ENCODE peak calls at places on chromosomes 3 and 15, in four cellular contexts. W, U, A and T are unnamed samples.

GRCh38 chr3:159861369-159861987 is 127.2 kb upstream of the IL12A start:
- DNase-seq in W (peak; percentile 68), U (no peak), A (no peak), T (peak; percentile 44)

GRCh38 chr15:64895285-64896065 is 16.2 kb upstream of the ANKDD1A start:
- DNase-seq in W (peak; percentile 77), U (no peak), A (no peak), T (peak; percentile 71)

GRCh38 chr15:67481680-67482079 is 39.3 kb upstream of the C15orf61 start:
- DNase-seq in W (no peak), U (no peak), A (no peak), T (no peak)

GRCh38 chr15:96072821-96073220 is 257.7 kb upstream of the NR2F2 start:
- DNase-seq in W (no peak), U (no peak), A (no peak), T (no peak)

GRCh38 chr3:106534206-106534605 is 665.4 kb upstream of the CBLB start:
- DNase-seq in W (no peak), U (no peak), A (no peak), T (no peak)

GRCh38 chr3:10875914-10876313 is 59.9 kb downstream of the SLC6A11 start:
- DNase-seq in W (no peak), U (no peak), A (no peak), T (no peak)

GRCh38 chr3:195007794-195008193 is 263.2 kb downstream of the XXYLT1 start:
- DNase-seq in W (no peak), U (no peak), A (no peak), T (no peak)

GRCh38 chr3:81743096-81744025 is 18.1 kb downstream of the GBE1 start:
- DNase-seq in W (no peak), U (no peak), A (no peak), T (no peak)

GRCh38 chr3:185582871-185583270 is 3.2 kb upstream of the SENP2 start:
- DNase-seq in W (peak; percentile 66), U (no peak), A (no peak), T (peak; percentile 70)

GRCh38 chr15:31869640-31870335 is 160.5 kb upstream of the CHRNA7 start:
- DNase-seq in W (no peak), U (no peak), A (no peak), T (no peak)

GRCh38 chr3:51269466-51269865 is 115.6 kb upstream of the MANF start:
- DNase-seq in W (no peak), U (no peak), A (no peak), T (no peak)

GRCh38 chr3:196055683-196056270 is 26.1 kb downstream of the TFRC start:
- DNase-seq in W (no peak), U (no peak), A (no peak), T (no peak)

GRCh38 chr3:115800489-115801080 is 177.3 kb downstream of the GAP43 start:
- DNase-seq in W (no peak), U (no peak), A (no peak), T (no peak)

GRCh38 chr3:183653209-183654064 is 18.0 kb downstream of the KLHL24 start:
- DNase-seq in W (no peak), U (no peak), A (no peak), T (no peak)

GRCh38 chr3:116155830-116156229 is 289.5 kb downstream of the LSAMP start:
- DNase-seq in W (no peak), U (no peak), A (no peak), T (no peak)

GRCh38 chr15:48336940-48337339 is 5.7 kb downstream of the DUT start:
- DNase-seq in W (no peak), U (no peak), A (no peak), T (no peak)
- TF ChIP-seq CTCF in W (peak; percentile 60), U (no peak), A (peak; percentile 19), T (peak; percentile 49)

GRCh38 chr3:129120254-129121004 is 1.2 kb downstream of the RAB43 start:
- DNase-seq in W (peak; percentile 89), U (peak; percentile 55), A (peak; percentile 84), T (peak; percentile 81)

GRCh38 chr3:129121792-129122696 is at the start of gene RAB43:
- DNase-seq in W (peak; percentile 56), U (peak; percentile 93), A (peak; percentile 90), T (peak; percentile 87)

GRCh38 chr3:129122697-129123055 is 1.1 kb upstream of the RAB43 start:
- DNase-seq in W (no peak), U (no peak), A (no peak), T (no peak)

GRCh38 chr3:129119365-129120100 is 2.1 kb downstream of the RAB43 start:
- DNase-seq in W (no peak), U (no peak), A (no peak), T (no peak)

DNA sequence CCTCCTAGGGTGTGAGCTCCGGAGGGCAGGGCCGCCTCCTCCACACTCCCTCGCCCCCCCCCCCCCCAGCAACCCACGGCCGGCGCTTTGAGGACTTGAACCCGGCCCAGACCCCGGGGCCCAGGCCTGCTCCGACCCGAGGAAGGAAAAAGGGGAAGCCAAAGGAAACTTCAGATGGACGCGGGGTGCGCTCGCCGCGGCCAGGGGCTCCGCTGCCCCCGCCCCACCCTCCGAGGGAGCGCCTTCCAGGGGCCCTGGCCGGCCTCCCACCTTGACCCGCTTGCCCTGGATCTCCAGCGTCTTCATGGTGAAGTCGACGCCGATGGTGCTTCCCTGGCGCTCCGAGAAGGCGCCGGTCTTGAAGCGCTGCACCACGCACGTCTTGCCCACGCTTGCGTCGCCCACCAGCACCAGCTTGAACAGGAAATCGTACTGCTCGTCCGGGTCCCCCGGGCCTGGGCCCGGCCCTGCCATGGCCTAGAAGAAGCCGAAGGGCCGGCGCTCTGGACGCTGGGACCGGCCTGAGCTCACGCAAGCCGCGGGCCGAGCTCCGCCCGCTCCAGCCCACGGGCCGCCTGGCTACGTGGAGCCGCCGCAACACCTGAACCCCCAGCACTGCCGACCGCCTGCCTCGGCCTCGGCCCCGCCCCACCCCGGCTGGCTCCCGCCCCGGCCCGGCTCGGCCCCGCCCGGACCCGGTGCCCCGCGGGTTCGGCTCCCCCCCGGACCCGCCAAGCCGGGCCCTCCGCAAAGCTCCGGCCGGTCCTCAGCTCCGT is 400 bp downstream of the RAB43 start:
- DNase-seq in W (no peak), U (no peak), A (no peak), T (peak; percentile 76)
- TF ChIP-seq CTCF in W (no peak), U (no peak), A (no peak), T (no peak)

DNA sequence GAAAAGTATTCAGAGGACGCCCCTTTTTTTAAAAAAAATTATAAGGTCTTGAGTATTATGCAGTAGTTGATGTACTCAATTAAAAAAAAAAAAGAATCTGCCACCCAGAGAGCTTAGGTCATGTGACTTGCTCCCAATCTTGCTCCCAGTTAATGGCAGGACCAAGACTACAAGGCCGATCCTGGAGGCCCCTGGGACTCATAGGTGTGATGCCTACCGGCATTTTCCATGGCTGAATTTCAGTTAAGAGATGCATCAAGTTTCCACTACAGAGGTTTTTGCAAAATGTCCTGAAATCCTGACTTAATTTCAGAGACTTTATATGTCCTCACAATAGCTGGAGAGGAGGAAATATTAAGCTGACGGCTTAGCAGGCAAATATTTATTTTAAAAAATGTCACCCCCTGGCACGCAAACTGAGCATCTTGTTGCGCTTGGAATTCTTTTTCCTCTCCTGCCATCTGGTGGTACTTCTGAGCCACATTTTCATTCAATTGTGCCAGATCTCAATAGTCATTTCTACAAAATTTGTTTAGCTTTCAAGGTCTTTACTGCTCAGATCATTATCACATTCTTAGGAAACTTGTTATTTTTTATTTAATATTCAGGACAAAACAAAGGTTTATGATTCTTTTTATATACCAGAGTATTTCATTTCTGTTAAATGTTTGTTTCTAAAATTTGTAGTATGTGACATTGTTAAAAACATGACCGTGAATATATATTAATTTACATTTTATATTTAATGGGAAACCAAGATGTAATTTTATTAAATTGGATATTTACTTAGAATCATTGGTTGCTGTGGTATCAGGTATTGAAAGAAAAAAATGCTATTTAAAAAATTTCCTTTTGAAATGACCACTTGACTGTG is 189.1 kb upstream of the THRB start:
- DNase-seq in W (no peak), U (no peak), A (no peak), T (no peak)
- TF ChIP-seq CTCF in W (no peak), U (peak; percentile 54), A (peak; percentile 70), T (peak; percentile 26)

DNA sequence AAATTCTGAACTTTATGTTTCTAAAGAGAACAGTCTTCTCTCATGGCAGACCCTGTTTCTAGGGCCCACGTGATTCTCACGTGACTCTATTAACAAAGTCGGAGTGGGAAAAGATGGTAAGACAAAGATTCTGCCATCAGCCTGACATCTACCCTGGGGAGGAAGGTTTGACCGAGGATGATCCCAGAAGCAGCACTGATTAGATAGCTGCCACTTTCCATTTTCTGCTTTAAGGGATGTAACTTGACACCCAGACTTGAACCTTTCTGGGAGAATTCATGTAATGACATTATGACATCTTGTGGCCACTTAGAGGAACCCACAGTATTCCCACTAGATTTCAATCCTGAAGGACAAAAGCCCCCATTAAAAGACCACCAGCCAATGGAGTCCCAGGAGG is 480.3 kb upstream of the PROK2 start:
- DNase-seq in W (no peak), U (no peak), A (no peak), T (no peak)
- TF ChIP-seq CTCF in W (peak; percentile 3), U (no peak), A (peak; percentile 51), T (peak; percentile 36)

DNA sequence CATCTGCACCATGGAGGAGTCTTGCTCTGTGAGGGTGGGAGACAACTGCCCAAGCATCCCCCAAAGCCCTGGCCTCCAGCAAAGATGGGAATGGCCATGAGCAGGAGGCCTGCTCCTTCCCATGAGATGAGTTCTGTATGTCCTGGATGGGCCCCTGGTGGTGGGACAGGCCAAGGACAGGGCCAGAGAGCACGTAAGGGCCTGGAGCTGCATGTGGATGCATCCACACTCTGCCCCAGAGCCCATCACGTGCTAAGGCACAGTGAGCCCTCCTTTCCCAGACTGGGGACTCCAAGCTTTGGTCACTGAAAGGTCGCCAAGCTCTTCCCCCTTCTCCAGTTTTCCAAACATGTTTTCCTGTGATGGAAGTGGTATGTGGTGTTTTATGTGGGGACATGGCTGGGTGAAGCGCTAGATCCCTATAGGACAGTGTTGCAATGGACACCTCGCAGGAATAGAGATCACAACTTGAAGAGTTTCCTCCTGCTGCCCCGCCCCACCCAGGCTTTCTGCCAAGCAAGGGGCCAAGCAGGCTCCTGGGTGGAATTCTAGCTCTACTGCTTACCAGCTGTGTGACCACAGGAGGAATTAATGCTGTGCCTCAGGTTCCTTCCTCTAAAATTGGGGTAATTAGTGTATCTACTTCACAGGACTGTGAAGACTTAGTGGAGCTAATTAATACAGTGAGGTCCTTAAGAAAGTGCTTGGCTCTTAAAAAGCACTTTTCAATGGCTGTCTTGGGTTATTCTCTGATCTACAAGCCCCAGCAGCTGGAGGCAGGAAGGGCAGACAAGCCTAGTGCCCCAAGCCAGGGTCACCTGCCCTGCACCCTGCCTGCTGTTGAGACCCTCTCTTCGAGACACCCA is 106.4 kb upstream of the RPL32 start:
- DNase-seq in W (no peak), U (no peak), A (peak; percentile 75), T (no peak)
- TF ChIP-seq CTCF in W (peak; percentile 6), U (no peak), A (peak; percentile 31), T (no peak)